ENCODE peak calls at places on chromosomes 4 and X, in nine cellular contexts. F is activated T-helper 1 cell treated with anti-CD3 and anti-CD28 coated beads, Interleukin-12 subunit alpha, Interleukin-12 subunit beta, Interleukin-2, Interleukin-4 antibody, amounts not matched to agents 30 ng/mL and 10 ng/mL and 1 ng/mL, durations not matched to agents 14 hours and 24 hours and 36 hours; J is stimulated activated CD4-positive, alpha-beta T cell treated with anti-CD3 and anti-CD28 coated beads, TNF-alpha, amount 100 ng/mL, for 48 hours; N is Ammon's horn; R is tibial artery; Y is activated CD4-positive, alpha-beta T cell treated with anti-CD3 and anti-CD28 coated beads, Interleukin-2, amount 10 ng/mL, durations not matched to agents 7 days and 5 days; P is stimulated activated CD8-positive, alpha-beta memory T cell treated with anti-CD3 and anti-CD28 coated beads, Interleukin-12 subunit alpha, Interleukin-12 subunit beta, amount 100 ng/mL, for 4 hours; W is activated effector memory CD4-positive, alpha-beta T cell treated with Interleukin-2 at 50 U/mL for 16 hours; L is K562. S is an unnamed sample.

GRCh38 chr4:17272154-17272553 is 239.7 kb downstream of the QDPR start:
- DNase-seq in P (no peak), F (no peak), W (no peak), L (peak; percentile 10), J (no peak), Y (no peak), R (no peak), N (no peak), S (no peak)

GRCh38 chr4:123017636-123018390 is 95.4 kb upstream of the NUDT6 start:
- DNase-seq in P (no peak), N (no peak), F (no peak), W (no peak), Y (no peak), J (no peak), L (no peak), R (no peak), S (no peak)

GRCh38 chrX:139967300-139967699 is 2.0 kb upstream of the CXorf66 start:
- DNase-seq in N (no peak), J (no peak), L (peak; percentile 21), F (no peak), R (no peak), W (no peak), Y (no peak), P (no peak), S (no peak)

GRCh38 chr4:36046026-36046425 is 198.3 kb downstream of the ARAP2 start:
- DNase-seq in L (no peak), F (no peak), R (no peak), Y (no peak), P (no peak), J (no peak), W (no peak), N (no peak), S (no peak)

GRCh38 chr4:148143174-148143573 is 299.0 kb downstream of the NR3C2 start:
- DNase-seq in L (no peak), N (no peak), Y (no peak), J (no peak), R (no peak), F (no peak), W (no peak), P (no peak), S (no peak)

GRCh38 chr4:184174571-184175488 is 42.8 kb downstream of the ENPP6 start:
- DNase-seq in W (no peak), R (no peak), J (no peak), F (no peak), N (no peak), P (no peak), L (no peak), Y (no peak), S (no peak)

GRCh38 chr4:168514249-168514852 is 17.5 kb downstream of the PALLD start:
- DNase-seq in L (peak; percentile 12), W (no peak), J (no peak), R (no peak), P (no peak), F (no peak), N (no peak), Y (no peak), S (no peak)

GRCh38 chrX:153423652-153424051 is 12.4 kb downstream of the ZFP92 start:
- DNase-seq in F (no peak), P (no peak), W (no peak), Y (no peak), N (no peak), R (peak; percentile 30), L (no peak), J (no peak), S (no peak)

GRCh38 chr4:100786481-100786880 is 268.7 kb upstream of the EMCN start:
- DNase-seq in P (no peak), J (no peak), W (no peak), Y (no peak), F (no peak), R (no peak), N (no peak), L (no peak), S (no peak)

GRCh38 chrX:148552775-148553174 is 52.4 kb downstream of the AFF2 start:
- DNase-seq in W (no peak), P (no peak), R (no peak), Y (no peak), L (peak; percentile 19), F (no peak), N (no peak), J (no peak), S (no peak)

GRCh38 chrX:39755152-39756032 is 342.4 kb downstream of the BCOR start:
- DNase-seq in W (no peak), J (no peak), Y (no peak), P (no peak), N (peak; percentile 18), L (peak; percentile 68), R (peak; percentile 88), F (no peak), S (peak; percentile 85)

GRCh38 chrX:13327666-13328065 is 7.8 kb upstream of the ATXN3L start:
- DNase-seq in Y (no peak), L (no peak), R (no peak), P (no peak), J (no peak), F (no peak), N (no peak), W (no peak), S (no peak)

GRCh38 chr4:58587856-58588255 is 1477.7 kb upstream of the IGFBP7 start:
- DNase-seq in J (no peak), L (no peak), N (no peak), Y (no peak), P (no peak), R (no peak), F (no peak), W (no peak), S (no peak)

GRCh38 chrX:13983734-13984133 is 46.0 kb downstream of the GEMIN8 start:
- DNase-seq in F (no peak), J (no peak), R (no peak), P (no peak), L (no peak), N (no peak), W (no peak), Y (no peak), S (no peak)

GRCh38 chr4:182644326-182645050 is 272.7 kb downstream of the DCTD start:
- DNase-seq in P (no peak), Y (no peak), J (no peak), F (no peak), R (no peak), L (no peak), W (no peak), N (no peak), S (no peak)

GRCh38 chr4:61204353-61204752 is 4.2 kb downstream of the ADGRL3 start:
- DNase-seq in Y (no peak), F (no peak), N (no peak), J (no peak), P (no peak), L (no peak), W (no peak), R (no peak), S (no peak)

GRCh38 chr4:26207631-26208030 is 113.2 kb upstream of the RBPJ start:
- DNase-seq in R (no peak), N (no peak), J (no peak), L (no peak), F (no peak), P (no peak), Y (no peak), W (no peak), S (no peak)

GRCh38 chr4:1207603-1208265 is 35.4 kb upstream of the SPON2 start:
- DNase-seq in R (peak; percentile 31), F (no peak), L (no peak), P (no peak), N (peak; percentile 80), J (no peak), W (no peak), Y (no peak), S (no peak)

GRCh38 chr4:26320159-26320452 is 708 bp upstream of the RBPJ start:
- DNase-seq in W (no peak), N (no peak), L (no peak), J (peak; percentile 44), F (no peak), R (no peak), P (peak; percentile 22), Y (peak; percentile 42), S (no peak)

GRCh38 chrX:19121898-19122640 is at the start of gene ADGRG2:
- DNase-seq in J (no peak), Y (no peak), R (no peak), P (no peak), N (peak; percentile 3), F (no peak), W (no peak), L (no peak), S (no peak)

GRCh38 chr4:3082915-3083515 is 8.5 kb downstream of the HTT start:
- DNase-seq in L (no peak), P (no peak), F (no peak), N (no peak), J (no peak), R (no peak), Y (no peak), W (no peak), S (no peak)

GRCh38 chr4:77007358-77008230 is 58.0 kb downstream of the SEPTIN11 start:
- DNase-seq in P (no peak), L (no peak), R (peak; percentile 33), W (no peak), Y (no peak), N (no peak), J (no peak), F (no peak), S (no peak)

GRCh38 chrX:12966151-12966550 is 8.8 kb upstream of the TMSB4X start:
- DNase-seq in R (no peak), J (no peak), P (no peak), L (no peak), Y (no peak), N (no peak), F (no peak), W (no peak), S (no peak)

GRCh38 chr4:106893395-106893881 is 142.7 kb downstream of the DKK2 start:
- DNase-seq in P (no peak), L (no peak), F (no peak), W (no peak), Y (no peak), J (no peak), N (no peak), R (no peak), S (no peak)

GRCh38 chr4:8195431-8195830 is 3.7 kb upstream of the SH3TC1 start:
- DNase-seq in F (no peak), R (no peak), Y (no peak), L (no peak), J (no peak), P (no peak), W (no peak), N (no peak), S (no peak)

S was measured in HCT116.